ENCODE peak calls at places on chromosomes 5 and 9, in eight cellular contexts. Q, T, O, L, P, X, W and A are unnamed samples.

GRCh38 chr5:124888050-124888506 is 141.6 kb upstream of the ZNF608 start:
- DNase-seq in Q (no peak), T (peak), O (peak), L (no peak), P (no peak), X (no peak), W (no peak), A (no peak)

GRCh38 chr5:24606974-24607373 is 37.8 kb downstream of the CDH10 start:
- DNase-seq in Q (no peak), T (no peak), O (no peak), L (no peak), P (no peak), X (no peak), W (no peak), A (no peak)

GRCh38 chr9:93004561-93004960 is 53.9 kb upstream of the SUSD3 start:
- DNase-seq in Q (no peak), T (no peak), O (no peak), L (no peak), P (no peak), X (no peak), W (no peak), A (no peak)

GRCh38 chr5:175711031-175711430 is 53.2 kb downstream of the HRH2 start:
- DNase-seq in Q (no peak), T (no peak), O (no peak), L (no peak), P (no peak), X (no peak), W (no peak), A (no peak)

GRCh38 chr5:9919306-9920030 is 289.3 kb upstream of the TAS2R1 start:
- DNase-seq in Q (no peak), T (no peak), O (no peak), L (no peak), P (no peak), X (no peak), W (peak), A (no peak)

GRCh38 chr5:43034591-43034968 is 5.5 kb downstream of the ANXA2R start:
- DNase-seq in Q (no peak), T (peak), O (no peak), L (no peak), P (no peak), X (no peak), W (peak), A (no peak)

GRCh38 chr9:115944166-115944948 is 209.2 kb upstream of the PAPPA start:
- DNase-seq in Q (no peak), T (peak), O (no peak), L (no peak), P (no peak), X (peak), W (peak), A (peak)

GRCh38 chr5:144460608-144461007 is 289.9 kb downstream of the KCTD16 start:
- DNase-seq in Q (no peak), T (no peak), O (no peak), L (no peak), P (no peak), X (no peak), W (peak), A (no peak)

GRCh38 chr9:87089963-87090362 is 142.7 kb upstream of the GAS1 start:
- DNase-seq in Q (no peak), T (no peak), O (no peak), L (no peak), P (no peak), X (no peak), W (no peak), A (no peak)

GRCh38 chr5:134530375-134531077 is 5.1 kb downstream of the JADE2 start:
- DNase-seq in Q (no peak), T (no peak), O (no peak), L (no peak), P (no peak), X (peak), W (no peak), A (peak)

GRCh38 chr5:171299851-171300250 is 9.2 kb upstream of the TLX3 start:
- DNase-seq in Q (no peak), T (peak), O (no peak), L (no peak), P (no peak), X (no peak), W (no peak), A (no peak)

GRCh38 chr5:93677344-93678021 is 63.9 kb downstream of the POU5F2 start:
- DNase-seq in Q (no peak), T (peak), O (peak), L (no peak), P (no peak), X (peak), W (peak), A (peak)

GRCh38 chr5:156824800-156825199 is 25.3 kb upstream of the PPP1R2B start:
- DNase-seq in Q (no peak), T (peak), O (peak), L (no peak), P (no peak), X (peak), W (peak), A (no peak)

GRCh38 chr5:170333161-170333909 is 35.8 kb upstream of the LCP2 start:
- DNase-seq in Q (peak), T (no peak), O (no peak), L (peak), P (peak), X (no peak), W (peak), A (no peak)

GRCh38 chr5:35198681-35199080 is 31.6 kb downstream of the PRLR start:
- DNase-seq in Q (no peak), T (peak), O (no peak), L (no peak), P (no peak), X (no peak), W (peak), A (no peak)

GRCh38 chr5:172335721-172336120 is 52.2 kb upstream of the UBTD2 start:
- DNase-seq in Q (no peak), T (no peak), O (no peak), L (no peak), P (no peak), X (no peak), W (no peak), A (no peak)

GRCh38 chr9:125649315-125649714 is 57.7 kb downstream of the MAPKAP1 start:
- DNase-seq in Q (no peak), T (peak), O (no peak), L (no peak), P (peak), X (no peak), W (peak), A (peak)

GRCh38 chr9:131051592-131052517 is 42.9 kb downstream of the LAMC3 start:
- DNase-seq in Q (no peak), T (no peak), O (no peak), L (no peak), P (no peak), X (no peak), W (no peak), A (no peak)

GRCh38 chr5:167458412-167458811 is 833.0 kb upstream of the WWC1 start:
- DNase-seq in Q (no peak), T (no peak), O (no peak), L (no peak), P (no peak), X (no peak), W (no peak), A (no peak)

GRCh38 chr9:123365881-123366528 is 10.0 kb downstream of the CRB2 start:
- DNase-seq in Q (no peak), T (no peak), O (no peak), L (no peak), P (no peak), X (no peak), W (no peak), A (no peak)

GRCh38 chr9:124242331-124243194 is 15.2 kb upstream of the NEK6 start:
- DNase-seq in Q (no peak), T (peak), O (no peak), L (no peak), P (no peak), X (peak), W (peak), A (no peak)

GRCh38 chr9:129774791-129775149 is 21.9 kb upstream of the PTGES start:
- DNase-seq in Q (no peak), T (no peak), O (peak), L (no peak), P (no peak), X (no peak), W (no peak), A (no peak)

GRCh38 chr9:20726144-20726543 is 42.1 kb downstream of the FOCAD start:
- DNase-seq in Q (no peak), T (no peak), O (no peak), L (no peak), P (no peak), X (no peak), W (no peak), A (no peak)

GRCh38 chr9:134560654-134561053 is 80.9 kb upstream of the COL5A1 start:
- DNase-seq in Q (no peak), T (no peak), O (no peak), L (no peak), P (no peak), X (no peak), W (no peak), A (no peak)

GRCh38 chr9:84229186-84229585 is 111.4 kb downstream of the SLC28A3 start:
- DNase-seq in Q (no peak), T (no peak), O (no peak), L (no peak), P (no peak), X (no peak), W (no peak), A (no peak)

GRCh38 chr5:95631991-95632675 is 12.2 kb downstream of the GPR150 start:
- DNase-seq in Q (peak), T (peak), O (no peak), L (peak), P (peak), X (no peak), W (peak), A (peak)

GRCh38 chr5:58060971-58061370 is 398.9 kb downstream of the PLK2 start:
- DNase-seq in Q (no peak), T (peak), O (no peak), L (no peak), P (no peak), X (no peak), W (peak), A (no peak)

GRCh38 chr5:67221487-67222242 is 25.1 kb upstream of the CD180 start:
- DNase-seq in Q (peak), T (no peak), O (no peak), L (no peak), P (peak), X (no peak), W (no peak), A (no peak)

GRCh38 chr5:88683506-88684135 is 199.4 kb downstream of the MEF2C start:
- DNase-seq in Q (peak), T (no peak), O (peak), L (no peak), P (no peak), X (no peak), W (peak), A (peak)

GRCh38 chr5:84715087-84715486 is 330.4 kb upstream of the EDIL3 start:
- DNase-seq in Q (no peak), T (peak), O (no peak), L (no peak), P (no peak), X (no peak), W (no peak), A (no peak)

GRCh38 chr9:36204906-36205547 is 14.3 kb downstream of the CLTA start:
- DNase-seq in Q (no peak), T (no peak), O (peak), L (no peak), P (no peak), X (no peak), W (no peak), A (no peak)

GRCh38 chr9:89440951-89441654 is 56.8 kb downstream of the SEMA4D start:
- DNase-seq in Q (no peak), T (no peak), O (no peak), L (no peak), P (no peak), X (no peak), W (no peak), A (no peak)

GRCh38 chr9:96523429-96523828 is 73.5 kb downstream of the HABP4 start:
- DNase-seq in Q (no peak), T (peak), O (no peak), L (no peak), P (no peak), X (peak), W (no peak), A (peak)

GRCh38 chr9:132121021-132121420 is 40.8 kb upstream of the NTNG2 start:
- DNase-seq in Q (no peak), T (no peak), O (no peak), L (no peak), P (no peak), X (no peak), W (no peak), A (no peak)

GRCh38 chr9:21558627-21559401 is 76.7 kb upstream of the IFNE start:
- DNase-seq in Q (no peak), T (no peak), O (no peak), L (no peak), P (no peak), X (no peak), W (peak), A (no peak)

GRCh38 chr5:144484124-144484897 is 313.6 kb downstream of the KCTD16 start:
- DNase-seq in Q (no peak), T (peak), O (no peak), L (no peak), P (no peak), X (no peak), W (peak), A (no peak)

GRCh38 chr5:112848116-112848811 is 12.8 kb upstream of the SRP19 start:
- DNase-seq in Q (no peak), T (peak), O (peak), L (no peak), P (no peak), X (no peak), W (peak), A (no peak)

GRCh38 chr9:127444921-127445850 is 6.0 kb downstream of the RPL12 start:
- DNase-seq in Q (no peak), T (no peak), O (no peak), L (no peak), P (peak), X (no peak), W (peak), A (no peak)

GRCh38 chr5:174514983-174515394 is 209.4 kb upstream of the MSX2 start:
- DNase-seq in Q (no peak), T (no peak), O (no peak), L (no peak), P (no peak), X (no peak), W (no peak), A (peak)